ENCODE peak calls at places on chromosomes 5 and 9, in four cellular contexts. X is stimulated activated CD4-positive, alpha-beta T cell treated with anti-CD3 and anti-CD28 coated beads, Interleukin-4, amount 100 ng/mL, for 48 hours; J is SW 1271; H is stimulated activated CD8-positive, alpha-beta memory T cell treated with anti-CD3 and anti-CD28 coated beads, Interleukin-4, amount 100 ng/mL, for 48 hours. Z is an unnamed sample.

GRCh38 chr9:23672121-23672520 is 153.9 kb downstream of the ELAVL2 start:
- DNase-seq in X (no peak), J (no peak), H (no peak), Z (no peak)

GRCh38 chr9:75712690-75713089 is 177.8 kb upstream of the PCSK5 start:
- DNase-seq in X (no peak), J (no peak), H (no peak), Z (no peak)

GRCh38 chr9:19085295-19085694 is 17.4 kb downstream of the HAUS6 start:
- DNase-seq in X (no peak), J (no peak), H (no peak), Z (no peak)

GRCh38 chr9:130128782-130129424 is 43.3 kb upstream of the NCS1 start:
- DNase-seq in X (no peak), J (no peak), H (peak; percentile 72), Z (peak; percentile 85)

GRCh38 chr5:141040093-141040762 is 10.9 kb upstream of the PCDHB1 start:
- DNase-seq in X (no peak), J (peak; percentile 60), H (no peak), Z (no peak)

GRCh38 chr5:89988998-89989690 is 420.4 kb downstream of the CETN3 start:
- DNase-seq in X (no peak), J (no peak), H (no peak), Z (no peak)

GRCh38 chr5:168339151-168340140 is 48.0 kb downstream of the WWC1 start:
- DNase-seq in X (no peak), J (no peak), H (no peak), Z (no peak)

GRCh38 chr9:111294691-111295451 is 35.2 kb downstream of the OR2K2 start:
- DNase-seq in X (no peak), J (no peak), H (no peak), Z (no peak)

GRCh38 chr5:95850391-95850894 is 27.9 kb upstream of the GLRX start:
- DNase-seq in X (no peak), J (no peak), H (no peak), Z (no peak)

GRCh38 chr9:80501635-80502034 is 929.9 kb downstream of the TLE4 start:
- DNase-seq in X (no peak), J (no peak), H (no peak), Z (no peak)

GRCh38 chr5:125823572-125823971 is 599.6 kb upstream of the GRAMD2B start:
- DNase-seq in X (no peak), J (no peak), H (no peak), Z (no peak)

GRCh38 chr9:120946259-120946658 is 19.7 kb upstream of the TRAF1 start:
- DNase-seq in X (no peak), J (no peak), H (no peak), Z (no peak)

GRCh38 chr5:147188200-147189108 is 46.4 kb upstream of the STK32A start:
- DNase-seq in X (peak; percentile 1), J (no peak), H (peak; percentile 48), Z (no peak)

GRCh38 chr9:74333633-74334032 is 163.5 kb upstream of the RORB start:
- DNase-seq in X (no peak), J (no peak), H (no peak), Z (no peak)

GRCh38 chr5:173968154-173968553 is 20.8 kb upstream of the C5orf47 start:
- DNase-seq in X (no peak), J (no peak), H (no peak), Z (no peak)

GRCh38 chr5:58462623-58463230 is 2.8 kb upstream of the PLK2 start:
- DNase-seq in X (no peak), J (no peak), H (peak; percentile 43), Z (no peak)

GRCh38 chr9:83420486-83420885 is 117.7 kb downstream of the FRMD3 start:
- DNase-seq in X (no peak), J (no peak), H (no peak), Z (no peak)

GRCh38 chr5:6080436-6080835 is 297.9 kb downstream of the MED10 start:
- DNase-seq in X (no peak), J (no peak), H (no peak), Z (no peak)

GRCh38 chr5:109921735-109922395 is 232.1 kb downstream of the MAN2A1 start:
- DNase-seq in X (no peak), J (no peak), H (peak; percentile 30), Z (no peak)

GRCh38 chr9:112493738-112494137 is 7.1 kb downstream of the KIAA1958 start:
- DNase-seq in X (no peak), J (no peak), H (no peak), Z (no peak)

GRCh38 chr9:18437315-18438200 is 36.4 kb upstream of the ADAMTSL1 start:
- DNase-seq in X (no peak), J (no peak), H (no peak), Z (no peak)

GRCh38 chr5:123868267-123868666 is 356.3 kb downstream of the CSNK1G3 start:
- DNase-seq in X (no peak), J (no peak), H (no peak), Z (no peak)

GRCh38 chr9:109113892-109114609 is 5.7 kb downstream of the TMEM245 start:
- DNase-seq in X (no peak), J (no peak), H (no peak), Z (no peak)

GRCh38 chr9:113577525-113578261 is 114.2 kb downstream of the RGS3 start:
- DNase-seq in X (no peak), J (no peak), H (no peak), Z (no peak)

GRCh38 chr5:174680901-174681565 is 43.3 kb upstream of the MSX2 start:
- DNase-seq in X (no peak), J (no peak), H (no peak), Z (no peak)

Z was measured in AG04449.